ENCODE peak calls at places on chromosomes 2 and 18, in four cellular contexts. R is pancreas; A is CD4-positive, alpha-beta memory T cell; K is mesendoderm. Z is an unnamed sample.

GRCh38 chr2:54065411-54065810 is 50.0 kb upstream of the ACYP2 start:
- DNase-seq in R (no peak), A (no peak), K (no peak), Z (no peak)

GRCh38 chr2:119823734-119824334 is 64.1 kb downstream of the PTPN4 start:
- DNase-seq in K (peak), R (no peak), A (peak), Z (peak)

GRCh38 chr2:70043252-70043875 is 43.9 kb upstream of the PCBP1 start:
- DNase-seq in A (peak), K (no peak), R (no peak), Z (no peak)

GRCh38 chr2:225122582-225123486 is 80.6 kb upstream of the DOCK10 start:
- DNase-seq in A (peak), R (peak), K (peak), Z (no peak)

GRCh38 chr2:173854840-173855239 is 110.3 kb downstream of the SP3 start:
- DNase-seq in K (no peak), R (no peak), A (no peak), Z (no peak)

GRCh38 chr2:217723078-217723477 is 279.7 kb downstream of the TNS1 start:
- DNase-seq in A (no peak), R (no peak), K (no peak), Z (no peak)

GRCh38 chr18:3265564-3266033 is 3.7 kb downstream of the MYL12B start:
- DNase-seq in R (no peak), A (no peak), K (peak), Z (no peak)

GRCh38 chr2:206383669-206384068 is 59.7 kb upstream of the ADAM23 start:
- DNase-seq in R (no peak), K (no peak), A (no peak), Z (no peak)

GRCh38 chr2:231926180-231926741 is at the start of gene NPPC:
- DNase-seq in K (peak), A (peak), R (no peak), Z (no peak)

GRCh38 chr2:219289537-219290361 is 10.6 kb downstream of the DNAJB2 start:
- DNase-seq in A (no peak), K (no peak), R (no peak), Z (no peak)

GRCh38 chr2:235669269-235669831 is 175.5 kb downstream of the AGAP1 start:
- DNase-seq in K (peak), A (peak), R (peak), Z (no peak)

GRCh38 chr2:100821255-100821912 is 1.4 kb downstream of the NPAS2 start:
- DNase-seq in K (no peak), A (no peak), R (no peak), Z (no peak)

GRCh38 chr2:142718731-142719130 is 158.7 kb upstream of the KYNU start:
- DNase-seq in R (no peak), A (no peak), K (no peak), Z (no peak)

GRCh38 chr18:62523631-62524442 is 1.0 kb downstream of the ZCCHC2 start:
- DNase-seq in A (peak), K (peak), R (peak), Z (peak)

GRCh38 chr2:231373786-231374185 is 21.7 kb upstream of the B3GNT7 start:
- DNase-seq in K (no peak), R (no peak), A (no peak), Z (no peak)

GRCh38 chr2:221205103-221205502 is 367.0 kb downstream of the EPHA4 start:
- DNase-seq in R (no peak), A (no peak), K (no peak), Z (no peak)

GRCh38 chr18:44759925-44760342 is 79.2 kb downstream of the SETBP1 start:
- DNase-seq in R (no peak), A (no peak), K (no peak), Z (no peak)

GRCh38 chr18:44761812-44762211 is 81.1 kb downstream of the SETBP1 start:
- DNase-seq in K (no peak), A (no peak), R (peak), Z (no peak)

GRCh38 chr18:44763327-44763726 is 82.6 kb downstream of the SETBP1 start:
- DNase-seq in A (no peak), R (no peak), K (no peak), Z (no peak)

GRCh38 chr18:44754567-44754966 is 73.9 kb downstream of the SETBP1 start:
- DNase-seq in R (no peak), K (no peak), A (no peak), Z (no peak)

DNA sequence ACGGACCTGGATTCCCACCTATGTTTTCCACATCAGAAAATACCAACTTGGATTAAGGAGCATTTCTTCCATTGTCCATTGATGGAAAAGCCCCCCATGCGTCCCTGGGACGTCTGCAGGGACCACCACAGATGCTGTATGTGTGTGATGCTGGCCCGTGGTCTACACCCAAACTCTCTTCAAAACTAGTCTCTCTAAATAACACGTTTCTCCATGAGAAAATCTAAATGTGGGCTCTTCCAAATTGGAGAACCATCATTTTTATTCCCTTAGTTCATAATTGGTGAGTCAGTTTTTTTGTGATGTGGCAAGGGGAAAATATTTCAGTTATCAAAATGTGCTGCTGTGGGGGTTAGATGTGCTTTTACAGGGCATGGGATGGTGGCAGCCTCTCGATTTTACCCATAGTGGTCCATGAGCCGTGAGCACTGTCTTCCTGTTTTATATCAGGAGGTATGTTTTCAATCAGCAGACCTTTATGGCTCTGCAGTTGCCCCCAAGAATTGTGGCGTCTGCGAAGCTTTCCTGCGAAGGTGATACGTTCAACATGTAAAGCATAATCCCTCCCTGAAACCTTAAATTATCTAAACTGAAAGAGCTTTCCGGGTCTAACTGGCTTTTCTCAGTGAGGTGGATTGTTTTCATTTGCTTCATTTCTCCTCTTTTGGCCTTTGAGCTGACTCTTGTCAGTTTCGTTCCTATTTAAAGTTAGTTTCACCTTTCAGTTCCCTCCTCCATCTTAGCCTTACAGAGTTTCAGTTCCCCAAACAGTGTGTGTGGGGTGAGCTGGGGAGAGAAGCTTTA is 78.3 kb downstream of the SETBP1 start:
- DNase-seq in K (no peak), R (no peak), A (peak), Z (no peak)
- H3K27ac ChIP-seq in K (no peak), R (no peak), A (no peak), Z (no peak)

DNA sequence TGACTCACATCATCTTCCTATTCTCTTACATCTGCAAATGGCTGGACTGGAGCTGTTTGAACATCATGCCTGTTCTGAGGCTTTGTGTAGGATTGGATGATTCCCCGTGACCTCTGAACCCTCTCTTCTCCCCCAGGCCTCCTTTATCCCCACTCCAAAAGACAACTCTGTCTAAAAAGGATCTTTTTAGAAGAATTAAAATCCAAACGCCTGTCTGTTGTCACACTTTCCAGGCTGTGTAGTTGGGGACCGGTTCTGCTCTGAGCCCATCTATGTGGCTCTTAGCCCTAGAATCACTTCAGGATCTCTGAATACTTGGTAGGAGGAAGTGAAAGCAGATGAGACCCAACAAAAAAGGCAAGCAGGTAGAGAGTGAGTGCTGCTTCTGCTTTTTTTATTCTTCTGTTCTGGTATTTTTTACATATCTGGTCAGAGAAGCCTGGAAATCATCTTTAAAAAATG is 585 bp downstream of the SP140 start:
- DNase-seq in K (no peak), A (peak), R (no peak), Z (no peak)
- H3K27ac ChIP-seq in K (no peak), A (peak), R (no peak), Z (peak)

GRCh38 chr2:16653083-16653375 is 12.6 kb downstream of the CYRIA start:
- DNase-seq in A (no peak), K (no peak), R (no peak), Z (no peak)
- H3K27ac ChIP-seq in A (no peak), K (no peak), R (no peak), Z (no peak)

DNA sequence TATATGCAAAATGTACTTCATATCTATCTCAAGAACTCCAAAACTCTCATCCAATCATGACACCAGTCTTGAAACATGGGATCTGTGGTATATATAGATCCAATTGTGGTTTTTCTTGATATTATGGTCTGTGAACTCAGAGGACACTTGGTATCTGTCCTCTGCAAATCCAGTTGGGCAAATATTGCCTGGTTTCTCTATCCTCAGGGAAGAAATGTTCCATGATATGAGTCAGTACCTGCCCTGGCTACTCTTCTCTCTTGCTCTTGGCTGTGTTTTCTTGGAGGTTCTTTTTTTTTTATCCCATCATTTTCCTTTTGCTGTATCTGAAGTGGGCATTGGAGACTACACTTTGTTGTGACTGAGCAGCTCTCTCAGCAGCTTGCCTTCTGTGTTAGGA is 10.9 kb downstream of the NBEAL1 start:
- DNase-seq in R (no peak), K (no peak), A (no peak), Z (no peak)
- H3K27ac ChIP-seq in R (no peak), K (no peak), A (no peak), Z (no peak)

GRCh38 chr2:44137048-44137447 is 31.6 kb upstream of the PPM1B start:
- DNase-seq in R (no peak), A (no peak), K (no peak), Z (no peak)
- H3K27ac ChIP-seq in R (no peak), A (no peak), K (no peak), Z (no peak)

DNA sequence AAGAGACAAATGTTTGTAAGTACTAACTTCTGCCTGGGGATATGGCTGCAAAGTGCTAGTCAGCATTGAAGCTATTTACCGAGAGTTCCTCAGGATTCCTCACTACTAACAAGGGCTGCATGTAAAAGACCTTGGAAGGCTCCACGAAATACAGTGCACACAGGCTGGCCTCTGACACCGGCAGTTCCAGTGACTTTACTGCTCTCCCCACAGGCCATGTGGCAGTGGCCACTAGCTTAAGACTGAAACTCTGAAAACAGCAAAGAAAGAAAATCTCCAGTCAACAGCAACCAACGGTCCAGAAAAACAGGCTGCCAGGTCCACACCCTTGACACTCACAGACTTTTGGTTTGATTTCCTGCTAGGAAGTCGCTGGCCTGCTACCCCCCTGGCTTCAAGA is 11.1 kb downstream of the MREG start:
- DNase-seq in R (no peak), A (no peak), K (no peak), Z (no peak)
- H3K27ac ChIP-seq in R (no peak), A (no peak), K (no peak), Z (no peak)

GRCh38 chr2:240255165-240255491 is 114.7 kb upstream of the OTOS start:
- DNase-seq in A (no peak), K (no peak), R (no peak), Z (no peak)

GRCh38 chr2:240252872-240253511 is 112.5 kb upstream of the OTOS start:
- DNase-seq in K (no peak), A (no peak), R (no peak), Z (no peak)

GRCh38 chr2:240255811-240256703 is 115.6 kb upstream of the OTOS start:
- DNase-seq in K (peak), R (peak), A (no peak), Z (no peak)

GRCh38 chr2:240253583-240254145 is 113.2 kb upstream of the OTOS start:
- DNase-seq in R (no peak), A (no peak), K (no peak), Z (no peak)

DNA sequence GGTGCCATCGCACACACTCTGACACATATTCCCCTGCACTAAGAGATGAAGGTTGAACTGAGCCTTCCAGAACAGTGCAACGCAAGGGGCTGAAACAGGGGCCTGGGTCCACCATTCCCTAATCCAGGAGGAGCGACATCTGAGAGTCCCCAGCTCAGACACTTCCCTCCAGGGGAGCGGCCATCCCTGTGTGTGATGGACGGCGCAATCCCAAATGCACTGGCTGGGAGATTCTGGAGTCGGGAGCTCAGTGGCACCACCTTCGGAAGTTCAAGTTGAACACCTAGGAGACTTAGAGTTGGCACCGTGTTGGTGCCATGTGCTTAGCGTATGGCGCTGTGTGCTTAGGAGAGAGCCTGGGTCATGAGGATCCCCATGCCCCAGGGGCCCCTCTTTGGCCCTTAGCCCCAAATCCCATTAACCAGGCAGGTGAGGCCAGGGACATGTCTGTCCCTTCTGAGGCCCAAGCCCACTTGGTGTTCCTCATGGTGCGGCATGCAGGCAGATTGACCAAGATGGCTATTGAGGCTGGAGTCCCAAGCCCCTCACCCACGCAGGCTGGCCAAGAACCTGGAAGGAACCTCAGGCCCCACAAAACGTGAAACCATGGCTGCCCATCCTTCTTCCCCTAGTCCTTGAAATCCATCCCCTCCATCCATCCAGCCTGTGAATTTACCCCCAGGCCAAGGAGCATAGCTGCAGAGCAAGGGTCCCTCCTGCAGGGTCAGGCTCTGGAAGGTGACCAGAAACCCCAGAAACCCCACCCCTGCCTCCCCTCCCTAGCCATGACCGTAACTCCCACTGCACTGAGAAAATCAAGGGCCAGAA is 114.1 kb upstream of the OTOS start:
- DNase-seq in A (no peak), R (no peak), K (no peak), Z (no peak)
- H3K27ac ChIP-seq in A (no peak), R (peak), K (no peak), Z (no peak)

DNA sequence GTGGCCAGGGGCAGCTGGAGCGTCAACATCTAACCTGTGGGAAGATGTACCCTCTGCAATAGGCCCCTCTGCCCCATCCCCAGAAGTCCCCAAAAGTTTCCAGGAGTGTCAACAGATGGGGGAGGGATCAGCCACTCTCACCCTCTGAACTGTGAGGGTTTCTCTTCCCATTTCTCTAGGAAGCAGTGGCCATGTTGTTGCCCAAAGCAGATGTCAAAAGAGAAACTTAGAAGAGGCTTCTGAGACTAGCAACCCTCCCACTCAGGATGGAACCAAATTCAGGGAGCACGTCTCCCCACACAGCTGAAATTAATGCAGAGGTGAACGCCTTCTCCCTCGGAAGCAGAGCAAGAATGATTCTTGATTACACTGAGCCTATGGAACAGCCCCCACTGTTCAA is 70.3 kb downstream of the ARL4C start:
- DNase-seq in R (no peak), A (peak), K (no peak), Z (no peak)
- H3K27ac ChIP-seq in R (no peak), A (peak), K (no peak), Z (peak)

GRCh38 chr2:195961873-195962272 is 106.8 kb downstream of the DNAH7 start:
- DNase-seq in R (no peak), A (no peak), K (no peak), Z (no peak)

DNA sequence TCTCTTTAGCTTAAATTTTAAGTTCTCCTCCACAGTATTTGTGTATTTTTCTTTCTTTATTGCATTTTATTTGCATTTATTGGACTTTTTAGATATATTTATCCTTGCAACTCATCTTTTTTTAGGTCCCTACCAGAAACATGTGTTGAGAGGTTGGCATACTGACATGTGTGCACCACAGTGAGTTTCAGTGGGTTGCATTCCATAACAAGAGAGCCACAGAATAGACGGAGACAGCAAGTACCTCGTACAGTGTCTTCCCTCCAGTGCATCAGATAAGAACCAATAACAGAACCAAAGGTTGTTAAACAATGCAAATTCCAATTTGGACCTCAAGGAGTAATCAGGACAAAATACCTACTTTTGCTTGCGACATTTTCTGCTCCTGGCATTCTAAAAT is 111.9 kb downstream of the DNAH7 start:
- DNase-seq in A (no peak), R (no peak), K (no peak), Z (no peak)
- H3K27ac ChIP-seq in A (no peak), R (no peak), K (no peak), Z (no peak)